ENCODE peak calls at places on chromosomes 13 and 19, in eight cellular contexts. One of them, this sample, is unnamed.

GRCh38 chr13:88592105-88592504 is 920.9 kb downstream of the SLITRK5 start:
- DNase-seq in astrocyte of the hippocampus: no peak
- DNase-seq in NCI-H226: no peak
- DNase-seq in COR-L47: no peak
- DNase-seq in Kasumi-1: no peak
- DNase-seq in cerebellar cortex: no peak
- DNase-seq in iPS-NIHi11: no peak
- DNase-seq in fibroblast of gingiva: no peak
- DNase-seq in this sample: no peak

GRCh38 chr13:71867101-71867814 is at the start of gene DACH1:
- DNase-seq in fibroblast of gingiva: peak
- DNase-seq in iPS-NIHi11: peak
- DNase-seq in COR-L47: peak
- DNase-seq in Kasumi-1: peak
- DNase-seq in NCI-H226: peak
- DNase-seq in cerebellar cortex: peak
- DNase-seq in astrocyte of the hippocampus: peak
- DNase-seq in this sample: peak

GRCh38 chr13:92074658-92075057 is 676.2 kb downstream of the GPC5 start:
- DNase-seq in fibroblast of gingiva: no peak
- DNase-seq in NCI-H226: no peak
- DNase-seq in astrocyte of the hippocampus: peak
- DNase-seq in cerebellar cortex: peak
- DNase-seq in iPS-NIHi11: peak
- DNase-seq in Kasumi-1: peak
- DNase-seq in COR-L47: peak
- DNase-seq in this sample: no peak

GRCh38 chr13:98979012-98979411 is 1.1 kb upstream of the DOCK9 start:
- DNase-seq in astrocyte of the hippocampus: no peak
- DNase-seq in fibroblast of gingiva: no peak
- DNase-seq in NCI-H226: no peak
- DNase-seq in Kasumi-1: no peak
- DNase-seq in cerebellar cortex: no peak
- DNase-seq in COR-L47: no peak
- DNase-seq in iPS-NIHi11: no peak
- DNase-seq in this sample: no peak

GRCh38 chr13:52644108-52644507 is 1.9 kb downstream of the HNRNPA1L2 start:
- DNase-seq in COR-L47: no peak
- DNase-seq in cerebellar cortex: no peak
- DNase-seq in astrocyte of the hippocampus: no peak
- DNase-seq in NCI-H226: no peak
- DNase-seq in Kasumi-1: no peak
- DNase-seq in fibroblast of gingiva: peak
- DNase-seq in iPS-NIHi11: peak
- DNase-seq in this sample: peak

GRCh38 chr13:24348797-24349515 is 39.6 kb downstream of the C1QTNF9 start:
- DNase-seq in iPS-NIHi11: no peak
- DNase-seq in cerebellar cortex: no peak
- DNase-seq in Kasumi-1: no peak
- DNase-seq in astrocyte of the hippocampus: no peak
- DNase-seq in NCI-H226: no peak
- DNase-seq in COR-L47: peak
- DNase-seq in fibroblast of gingiva: no peak
- DNase-seq in this sample: no peak

GRCh38 chr19:45075215-45076028 is 856 bp downstream of the ZNF296 start:
- DNase-seq in iPS-NIHi11: peak
- DNase-seq in astrocyte of the hippocampus: peak
- DNase-seq in Kasumi-1: peak
- DNase-seq in COR-L47: no peak
- DNase-seq in cerebellar cortex: peak
- DNase-seq in fibroblast of gingiva: peak
- DNase-seq in NCI-H226: peak
- DNase-seq in this sample: peak

GRCh38 chr13:77859450-77859849 is 59.2 kb downstream of the EDNRB start:
- DNase-seq in Kasumi-1: no peak
- DNase-seq in NCI-H226: no peak
- DNase-seq in iPS-NIHi11: no peak
- DNase-seq in fibroblast of gingiva: peak
- DNase-seq in cerebellar cortex: no peak
- DNase-seq in COR-L47: no peak
- DNase-seq in astrocyte of the hippocampus: no peak
- DNase-seq in this sample: peak

GRCh38 chr19:45782162-45782623 is at the start of gene DMPK:
- DNase-seq in COR-L47: peak
- DNase-seq in iPS-NIHi11: peak
- DNase-seq in NCI-H226: no peak
- DNase-seq in fibroblast of gingiva: peak
- DNase-seq in cerebellar cortex: peak
- DNase-seq in astrocyte of the hippocampus: no peak
- DNase-seq in Kasumi-1: no peak
- DNase-seq in this sample: no peak

GRCh38 chr19:40808497-40808896 is 9.5 kb downstream of the EGLN2 start:
- DNase-seq in cerebellar cortex: no peak
- DNase-seq in astrocyte of the hippocampus: no peak
- DNase-seq in COR-L47: no peak
- DNase-seq in Kasumi-1: no peak
- DNase-seq in iPS-NIHi11: no peak
- DNase-seq in fibroblast of gingiva: no peak
- DNase-seq in NCI-H226: no peak
- DNase-seq in this sample: no peak

GRCh38 chr13:113413898-113414282 is 39.4 kb downstream of the ADPRHL1 start:
- DNase-seq in Kasumi-1: no peak
- DNase-seq in COR-L47: no peak
- DNase-seq in iPS-NIHi11: no peak
- DNase-seq in astrocyte of the hippocampus: no peak
- DNase-seq in NCI-H226: no peak
- DNase-seq in fibroblast of gingiva: peak
- DNase-seq in cerebellar cortex: no peak
- DNase-seq in this sample: peak

GRCh38 chr13:24081388-24081787 is 79.1 kb upstream of the SPATA13 start:
- DNase-seq in cerebellar cortex: no peak
- DNase-seq in Kasumi-1: no peak
- DNase-seq in fibroblast of gingiva: no peak
- DNase-seq in iPS-NIHi11: no peak
- DNase-seq in astrocyte of the hippocampus: no peak
- DNase-seq in NCI-H226: no peak
- DNase-seq in COR-L47: no peak
- DNase-seq in this sample: no peak

GRCh38 chr19:53903055-53903680 is 5.9 kb upstream of the CACNG7 start:
- DNase-seq in iPS-NIHi11: peak
- DNase-seq in NCI-H226: peak
- DNase-seq in fibroblast of gingiva: no peak
- DNase-seq in Kasumi-1: peak
- DNase-seq in astrocyte of the hippocampus: peak
- DNase-seq in cerebellar cortex: no peak
- DNase-seq in COR-L47: no peak
- DNase-seq in this sample: no peak

GRCh38 chr13:89294115-89294867 is 1623.1 kb downstream of the SLITRK5 start:
- DNase-seq in astrocyte of the hippocampus: no peak
- DNase-seq in COR-L47: no peak
- DNase-seq in Kasumi-1: no peak
- DNase-seq in iPS-NIHi11: no peak
- DNase-seq in fibroblast of gingiva: no peak
- DNase-seq in cerebellar cortex: no peak
- DNase-seq in NCI-H226: no peak
- DNase-seq in this sample: no peak

GRCh38 chr13:113474179-113474578 is 16.3 kb downstream of the DCUN1D2 start:
- DNase-seq in astrocyte of the hippocampus: no peak
- DNase-seq in cerebellar cortex: no peak
- DNase-seq in Kasumi-1: peak
- DNase-seq in fibroblast of gingiva: peak
- DNase-seq in iPS-NIHi11: no peak
- DNase-seq in NCI-H226: peak
- DNase-seq in COR-L47: no peak
- DNase-seq in this sample: peak